ENCODE peak calls at places on chromosome 21, in ten cellular contexts. D is sigmoid colon, Y is stomach, G is GM23338, T is HCT116, L is transverse colon, P is esophagus muscularis mucosa, Z is endothelial cell of umbilical vein, K is SK-N-SH, J is suprapubic skin. W is an unnamed sample.

GRCh38 chr21:34885125-34885524 is 164.0 kb downstream of the RUNX1 start:
- DNase-seq in G (no peak), L (no peak), K (no peak), D (no peak), Z (peak; percentile 48), J (no peak), P (peak; percentile 77), T (no peak), Y (no peak), W (no peak)

GRCh38 chr21:35138665-35139381 is 89.7 kb upstream of the RUNX1 start:
- DNase-seq in K (no peak), Y (no peak), Z (no peak), G (peak; percentile 8), J (no peak), T (peak; percentile 93), D (no peak), P (no peak), L (no peak), W (no peak)

GRCh38 chr21:35395728-35396127 is 346.6 kb upstream of the RUNX1 start:
- DNase-seq in J (no peak), G (no peak), P (no peak), L (no peak), T (no peak), Y (no peak), D (no peak), K (no peak), Z (peak; percentile 51), W (no peak)

GRCh38 chr21:35198004-35198403 is 148.9 kb upstream of the RUNX1 start:
- DNase-seq in P (no peak), D (no peak), J (no peak), T (peak; percentile 64), L (no peak), G (no peak), K (no peak), Z (peak; percentile 69), Y (no peak), W (no peak)

GRCh38 chr21:17775431-17776126 is 43.6 kb downstream of the C21orf91 start:
- DNase-seq in P (no peak), T (no peak), D (no peak), L (peak; percentile 42), G (no peak), Z (no peak), Y (no peak), K (no peak), J (no peak), W (peak; percentile 87)

GRCh38 chr21:33411949-33412430 is 8.8 kb downstream of the IFNGR2 start:
- DNase-seq in G (no peak), Y (peak; percentile 56), Z (no peak), J (no peak), P (no peak), D (no peak), T (no peak), L (peak; percentile 68), K (no peak), W (no peak)

GRCh38 chr21:27422435-27422834 is 455.5 kb upstream of the ADAMTS5 start:
- DNase-seq in P (no peak), T (no peak), L (no peak), Y (no peak), K (no peak), D (no peak), J (no peak), G (no peak), Z (no peak), W (no peak)

GRCh38 chr21:36120304-36120902 is 14.5 kb upstream of the CBR3 start:
- DNase-seq in K (no peak), D (peak; percentile 79), Z (no peak), L (no peak), P (no peak), G (no peak), T (no peak), J (peak; percentile 74), Y (no peak), W (no peak)

GRCh38 chr21:14382486-14382834 is 486 bp downstream of the HSPA13 start:
- DNase-seq in P (no peak), Z (no peak), G (peak; percentile 78), Y (no peak), L (no peak), J (peak; percentile 64), D (no peak), K (no peak), T (no peak), W (no peak)

GRCh38 chr21:28018741-28019669 is 973.7 kb downstream of the LTN1 start:
- DNase-seq in Y (no peak), Z (no peak), J (no peak), T (no peak), D (no peak), G (peak; percentile 5), K (no peak), P (no peak), L (no peak), W (no peak)

GRCh38 chr21:29315155-29315749 is 16.5 kb downstream of the BACH1 start:
- DNase-seq in L (no peak), T (no peak), J (no peak), G (peak; percentile 19), Y (no peak), P (no peak), Z (no peak), D (no peak), K (no peak), W (no peak)

GRCh38 chr21:28644762-28645161 is 347.9 kb downstream of the LTN1 start:
- DNase-seq in G (no peak), Y (no peak), T (no peak), K (no peak), L (no peak), J (no peak), Z (no peak), P (no peak), D (no peak), W (no peak)

GRCh38 chr21:38352536-38353219 is 95.9 kb downstream of the KCNJ15 start:
- DNase-seq in J (no peak), P (no peak), L (peak; percentile 59), Y (peak; percentile 79), Z (peak; percentile 76), T (peak; percentile 1), K (peak; percentile 35), G (peak; percentile 87), D (no peak), W (no peak)

GRCh38 chr21:37803076-37803475 is 113.2 kb downstream of the KCNJ6 start:
- DNase-seq in J (no peak), K (no peak), P (no peak), T (no peak), Z (no peak), Y (no peak), G (no peak), D (no peak), L (no peak), W (no peak)

GRCh38 chr21:38769253-38769780 is 36.4 kb upstream of the ETS2 start:
- DNase-seq in P (no peak), G (no peak), K (no peak), Y (no peak), Z (no peak), D (no peak), T (no peak), J (no peak), L (no peak), W (no peak)

GRCh38 chr21:38359090-38359489 is 102.3 kb downstream of the KCNJ15 start:
- DNase-seq in Y (no peak), Z (no peak), D (no peak), K (no peak), P (no peak), T (no peak), L (no peak), J (no peak), G (no peak), W (no peak)

GRCh38 chr21:28111151-28111619 is 881.5 kb downstream of the LTN1 start:
- DNase-seq in K (peak; percentile 67), J (peak; percentile 59), Y (no peak), T (no peak), Z (peak; percentile 85), P (no peak), G (no peak), L (peak; percentile 39), D (peak; percentile 89), W (no peak)

GRCh38 chr21:41611966-41612606 is 104.1 kb upstream of the TMPRSS2 start:
- DNase-seq in Z (no peak), T (peak; percentile 50), J (no peak), Y (peak; percentile 63), L (peak; percentile 77), P (no peak), D (peak; percentile 42), G (peak; percentile 73), K (no peak), W (no peak)

GRCh38 chr21:45995686-45996179 is 14.2 kb downstream of the COL6A1 start:
- DNase-seq in L (peak; percentile 7), P (no peak), Z (no peak), J (no peak), Y (peak; percentile 19), D (peak; percentile 73), G (no peak), T (peak; percentile 16), K (no peak), W (peak; percentile 66)
- TF ChIP-seq CTCF in L (no peak), P (no peak), Z (no peak), J (no peak), Y (no peak), D (no peak), G (no peak), T (no peak), K (no peak), W (no peak)

GRCh38 chr21:44539991-44540666 is at the start of gene KRTAP10-1:
- DNase-seq in J (no peak), K (no peak), T (no peak), Y (no peak), G (no peak), D (peak; percentile 39), P (peak; percentile 31), L (no peak), Z (no peak), W (peak; percentile 73)
- TF ChIP-seq POLR2AphosphoS5 in J (no peak), K (no peak), T (no peak), Y (no peak), G (no peak), D (no peak), P (no peak), L (no peak), Z (no peak), W (no peak)

GRCh38 chr21:43727571-43728466 is 8.9 kb downstream of the PDXK start:
- DNase-seq in Y (peak; percentile 70), P (no peak), L (no peak), T (no peak), D (no peak), K (no peak), Z (no peak), G (no peak), J (no peak), W (peak; percentile 81)
- TF ChIP-seq CTCF in Y (no peak), P (no peak), L (no peak), T (peak; percentile 26), D (no peak), K (peak; percentile 34), Z (no peak), G (peak; percentile 60), J (no peak), W (no peak)

GRCh38 chr21:32411366-32412161 is 942 bp upstream of the EVA1C start:
- DNase-seq in Z (peak; percentile 57), J (peak; percentile 96), P (peak; percentile 96), G (peak; percentile 74), T (no peak), K (peak; percentile 60), Y (peak; percentile 97), D (peak; percentile 97), L (peak; percentile 95), W (peak; percentile 93)
- TF ChIP-seq POLR2AphosphoS5 in Z (peak; percentile 40), J (peak; percentile 95), P (peak; percentile 97), G (no peak), T (peak; percentile 77), K (peak; percentile 40), Y (peak; percentile 99), D (peak; percentile 96), L (peak; percentile 93), W (peak; percentile 98)